ENCODE peak calls at places on chromosomes 16 and 17, in seven cellular contexts. W is effector memory CD4-positive, alpha-beta T cell; X is lung microvascular endothelial cell; U is Peyer's patch; Y is ELR; J is activated CD8-positive, alpha-beta memory T cell treated with anti-CD3 and anti-CD28 coated beads for 24 hours; T is CD4-positive, alpha-beta T cell. M is an unnamed sample.

GRCh38 chr17:17425005-17425404 is 51.8 kb upstream of the MED9 start:
- DNase-seq in W (no peak), X (no peak), U (no peak), Y (no peak), J (no peak), T (no peak), M (no peak)

GRCh38 chr17:32174889-32175288 is 32.6 kb downstream of the RHOT1 start:
- DNase-seq in W (no peak), X (no peak), U (no peak), Y (no peak), J (no peak), T (no peak), M (no peak)

GRCh38 chr16:68574479-68574878 is 35.4 kb downstream of the ZFP90 start:
- DNase-seq in W (no peak), X (no peak), U (no peak), Y (no peak), J (no peak), T (no peak), M (no peak)

GRCh38 chr17:68972119-68972704 is 17.0 kb upstream of the ABCA8 start:
- DNase-seq in W (no peak), X (peak; percentile 48), U (no peak), Y (peak; percentile 61), J (no peak), T (no peak), M (peak; percentile 27)

GRCh38 chr16:9820481-9821246 is 361.6 kb downstream of the GRIN2A start:
- DNase-seq in W (no peak), X (no peak), U (no peak), Y (no peak), J (no peak), T (no peak), M (no peak)

GRCh38 chr17:66625321-66625767 is 209.6 kb upstream of the CACNG5 start:
- DNase-seq in W (no peak), X (peak; percentile 52), U (no peak), Y (peak; percentile 69), J (no peak), T (no peak), M (peak; percentile 74)

GRCh38 chr17:3796110-3796821 is 4.7 kb downstream of the ITGAE start:
- DNase-seq in W (peak; percentile 73), X (no peak), U (peak; percentile 91), Y (no peak), J (peak; percentile 91), T (peak; percentile 55), M (no peak)

GRCh38 chr16:57003439-57004386 is 14.4 kb downstream of the NLRC5 start:
- DNase-seq in W (no peak), X (no peak), U (no peak), Y (no peak), J (no peak), T (no peak), M (no peak)

GRCh38 chr16:85718153-85718477 is 29.4 kb upstream of the GINS2 start:
- DNase-seq in W (no peak), X (no peak), U (no peak), Y (no peak), J (no peak), T (no peak), M (no peak)

GRCh38 chr17:82332669-82333278 is 792 bp downstream of the SECTM1 start:
- DNase-seq in W (no peak), X (peak; percentile 11), U (peak; percentile 82), Y (peak; percentile 83), J (no peak), T (no peak), M (no peak)

GRCh38 chr16:58462997-58463891 is 36.7 kb upstream of the NDRG4 start:
- DNase-seq in W (no peak), X (no peak), U (no peak), Y (no peak), J (no peak), T (no peak), M (no peak)

GRCh38 chr16:57377080-57377841 is 5.0 kb downstream of the CX3CL1 start:
- DNase-seq in W (no peak), X (peak; percentile 21), U (no peak), Y (peak; percentile 82), J (peak; percentile 68), T (no peak), M (no peak)

GRCh38 chr16:56363781-56364565 is 61.4 kb downstream of the AMFR start:
- DNase-seq in W (no peak), X (no peak), U (no peak), Y (no peak), J (peak; percentile 49), T (no peak), M (no peak)

GRCh38 chr16:56357765-56358322 is 67.5 kb downstream of the AMFR start:
- DNase-seq in W (no peak), X (no peak), U (peak; percentile 42), Y (no peak), J (peak; percentile 56), T (no peak), M (no peak)

GRCh38 chr16:83059237-83059636 is 432.5 kb downstream of the CDH13 start:
- DNase-seq in W (no peak), X (peak; percentile 9), U (no peak), Y (no peak), J (no peak), T (no peak), M (no peak)

GRCh38 chr17:20191066-20191465 is 181.9 kb downstream of the SPECC1 start:
- DNase-seq in W (no peak), X (peak; percentile 32), U (no peak), Y (peak; percentile 89), J (no peak), T (no peak), M (no peak)

GRCh38 chr17:38619451-38619795 is 13.7 kb upstream of the SRCIN1 start:
- DNase-seq in W (no peak), X (no peak), U (no peak), Y (no peak), J (no peak), T (no peak), M (no peak)

GRCh38 chr16:73915939-73916451 is 380.6 kb upstream of the PSMD7 start:
- DNase-seq in W (no peak), X (no peak), U (no peak), Y (no peak), J (no peak), T (no peak), M (no peak)

GRCh38 chr16:58195344-58195743 is 2.6 kb downstream of the CSNK2A2 start:
- DNase-seq in W (no peak), X (no peak), U (no peak), Y (no peak), J (no peak), T (no peak), M (no peak)

GRCh38 chr17:73323622-73324455 is 12.0 kb upstream of the CDC42EP4 start:
- DNase-seq in W (no peak), X (no peak), U (no peak), Y (peak; percentile 62), J (no peak), T (no peak), M (no peak)

GRCh38 chr17:81260171-81260570 is 21.1 kb downstream of the NDUFAF8 start:
- DNase-seq in W (no peak), X (no peak), U (no peak), Y (no peak), J (no peak), T (no peak), M (no peak)